ENCODE peak calls at places on chromosomes 11 and 22, in four cellular contexts. K is fibroblast of villous mesenchyme; D is cardiac muscle cell; O is activated T-cell treated with anti-CD3 and anti-CD28 coated beads, Interleukin-2, amount 50 U/mL, for 72 hours. S is an unnamed sample.

GRCh38 chr22:48445113-48445827 is 1382.4 kb downstream of the BRD1 start:
- DNase-seq in K (no peak), D (no peak), O (no peak), S (no peak)

GRCh38 chr11:20010106-20010860 is 150.0 kb downstream of the DBX1 start:
- DNase-seq in K (no peak), D (no peak), O (no peak), S (no peak)

GRCh38 chr11:86421976-86422770 is 47.5 kb downstream of the CCDC81 start:
- DNase-seq in K (no peak), D (no peak), O (no peak), S (no peak)

GRCh38 chr11:85620243-85620642 is 6.9 kb downstream of the DLG2 start:
- DNase-seq in K (no peak), D (no peak), O (no peak), S (no peak)

GRCh38 chr11:70883973-70884688 is 368.2 kb downstream of the SHANK2 start:
- DNase-seq in K (peak), D (no peak), O (no peak), S (no peak)

GRCh38 chr11:27294654-27295053 is 68.4 kb downstream of the CCDC34 start:
- DNase-seq in K (no peak), D (no peak), O (no peak), S (no peak)

GRCh38 chr11:32215157-32215556 is 124.3 kb downstream of the RCN1 start:
- DNase-seq in K (no peak), D (no peak), O (no peak), S (no peak)

GRCh38 chr11:19232910-19233503 is 7.7 kb downstream of the E2F8 start:
- DNase-seq in K (peak), D (no peak), O (no peak), S (no peak)

GRCh38 chr11:110479445-110480101 is 49.8 kb downstream of the FDX1 start:
- DNase-seq in K (peak), D (peak), O (no peak), S (no peak)

GRCh38 chr11:133669371-133670046 is 137.2 kb upstream of the OPCML start:
- DNase-seq in K (no peak), D (no peak), O (no peak), S (no peak)

GRCh38 chr22:38187413-38188212 is 6.0 kb upstream of the PLA2G6 start:
- DNase-seq in K (peak), D (no peak), O (no peak), S (peak)

GRCh38 chr11:11250470-11250869 is 102.6 kb downstream of the CSNK2A3 start:
- DNase-seq in K (peak), D (no peak), O (no peak), S (no peak)

GRCh38 chr11:118615282-118615979 is 8.0 kb downstream of the PHLDB1 start:
- DNase-seq in K (no peak), D (peak), O (no peak), S (peak)

GRCh38 chr11:279040-279965 is 1.1 kb downstream of the NLRP6 start:
- DNase-seq in K (no peak), D (no peak), O (peak), S (no peak)

GRCh38 chr11:9852465-9852864 is 188.6 kb downstream of the SWAP70 start:
- DNase-seq in K (no peak), D (no peak), O (no peak), S (no peak)

GRCh38 chr22:20324139-20324516 is 4.3 kb upstream of the DGCR6L start:
- DNase-seq in K (no peak), D (no peak), O (peak), S (no peak)